ENCODE peak calls at places on chromosomes 2 and 18, in five cellular contexts. F is stimulated activated CD4-positive, alpha-beta T cell treated with anti-CD3 and anti-CD28 coated beads, TNF-alpha, amount 100 ng/mL, for 48 hours; A is ACHN; R is omental fat pad; N is KG1. O is an unnamed sample.

GRCh38 chr18:62721837-62722795 is 6.8 kb downstream of the PHLPP1 start:
- DNase-seq in F (no peak), A (no peak), R (no peak), N (no peak), O (no peak)

GRCh38 chr2:179429060-179429471 is 164.4 kb upstream of the SESTD1 start:
- DNase-seq in F (no peak), A (no peak), R (no peak), N (no peak), O (no peak)

GRCh38 chr2:108449410-108450200 is 599 bp downstream of the GCC2 start:
- DNase-seq in F (peak; percentile 10), A (peak; percentile 37), R (no peak), N (no peak), O (peak; percentile 52)

GRCh38 chr2:199410130-199410529 is 47.6 kb downstream of the SATB2 start:
- DNase-seq in F (no peak), A (no peak), R (no peak), N (no peak), O (no peak)

GRCh38 chr2:176704282-176704773 is 435.1 kb downstream of the MTX2 start:
- DNase-seq in F (no peak), A (no peak), R (no peak), N (no peak), O (no peak)

GRCh38 chr2:29598978-29599377 is 322.4 kb downstream of the ALK start:
- DNase-seq in F (no peak), A (no peak), R (no peak), N (no peak), O (no peak)

GRCh38 chr2:218386505-218387368 is 4.7 kb downstream of the SLC11A1 start:
- DNase-seq in F (no peak), A (no peak), R (no peak), N (no peak), O (no peak)

GRCh38 chr2:241445426-241445825 is 63.0 kb downstream of the STK25 start:
- DNase-seq in F (no peak), A (no peak), R (no peak), N (no peak), O (no peak)

GRCh38 chr2:74137651-74138050 is 10.1 kb downstream of the BOLA3 start:
- DNase-seq in F (no peak), A (no peak), R (no peak), N (no peak), O (no peak)

GRCh38 chr2:163943403-163944356 is 207.9 kb upstream of the FIGN start:
- DNase-seq in F (no peak), A (no peak), R (no peak), N (no peak), O (no peak)

GRCh38 chr2:175957845-175958244 is 44.2 kb downstream of the LNPK start:
- DNase-seq in F (no peak), A (no peak), R (no peak), N (no peak), O (no peak)

GRCh38 chr2:74481961-74482800 is 617 bp downstream of the CCDC142 start:
- DNase-seq in F (no peak), A (no peak), R (no peak), N (no peak), O (no peak)

O was measured in CD4-positive, alpha-beta memory T cell.